ENCODE peak calls at places on chromosomes 4 and X, in nine cellular contexts. One of them, this sample, is unnamed.

GRCh38 chr4:54277691-54278090 is 48.6 kb downstream of the PDGFRA start:
- DNase-seq in NT2/D1: no peak
- DNase-seq in T47D: no peak
- DNase-seq in glutamatergic neuron: no peak
- DNase-seq in AG04449: no peak
- DNase-seq in breast epithelium: no peak
- DNase-seq in NCI-H1092: no peak
- DNase-seq in mesenteric fat pad: no peak
- DNase-seq in RWPE1: peak; percentile 68
- DNase-seq in this sample: peak; percentile 34

GRCh38 chr4:24059839-24060238 is 170.0 kb upstream of the PPARGC1A start:
- DNase-seq in AG04449: no peak
- DNase-seq in NCI-H1092: no peak
- DNase-seq in NT2/D1: no peak
- DNase-seq in RWPE1: no peak
- DNase-seq in glutamatergic neuron: no peak
- DNase-seq in breast epithelium: no peak
- DNase-seq in mesenteric fat pad: no peak
- DNase-seq in T47D: no peak
- DNase-seq in this sample: no peak

GRCh38 chr4:130026185-130026584 is 930.2 kb downstream of the C4orf33 start:
- DNase-seq in AG04449: no peak
- DNase-seq in mesenteric fat pad: no peak
- DNase-seq in RWPE1: no peak
- DNase-seq in breast epithelium: no peak
- DNase-seq in NCI-H1092: peak; percentile 86
- DNase-seq in glutamatergic neuron: no peak
- DNase-seq in T47D: no peak
- DNase-seq in NT2/D1: peak; percentile 90
- DNase-seq in this sample: no peak

GRCh38 chr4:171484681-171485080 is 328.5 kb upstream of the GALNTL6 start:
- DNase-seq in NCI-H1092: no peak
- DNase-seq in T47D: no peak
- DNase-seq in breast epithelium: no peak
- DNase-seq in NT2/D1: no peak
- DNase-seq in RWPE1: no peak
- DNase-seq in mesenteric fat pad: no peak
- DNase-seq in AG04449: no peak
- DNase-seq in glutamatergic neuron: no peak
- DNase-seq in this sample: peak; percentile 6

GRCh38 chr4:87071401-87071800 is 136.6 kb downstream of the AFF1 start:
- DNase-seq in breast epithelium: no peak
- DNase-seq in NT2/D1: no peak
- DNase-seq in RWPE1: no peak
- DNase-seq in AG04449: no peak
- DNase-seq in glutamatergic neuron: no peak
- DNase-seq in mesenteric fat pad: no peak
- DNase-seq in NCI-H1092: peak; percentile 21
- DNase-seq in T47D: no peak
- DNase-seq in this sample: no peak

GRCh38 chr4:8502836-8503585 is 62.4 kb downstream of the TRMT44 start:
- DNase-seq in glutamatergic neuron: no peak
- DNase-seq in breast epithelium: no peak
- DNase-seq in NCI-H1092: no peak
- DNase-seq in mesenteric fat pad: no peak
- DNase-seq in AG04449: no peak
- DNase-seq in NT2/D1: peak; percentile 51
- DNase-seq in T47D: no peak
- DNase-seq in RWPE1: no peak
- DNase-seq in this sample: no peak

GRCh38 chrX:85375333-85375738 is 4.1 kb downstream of the POF1B start:
- DNase-seq in T47D: no peak
- DNase-seq in RWPE1: no peak
- DNase-seq in AG04449: no peak
- DNase-seq in glutamatergic neuron: no peak
- DNase-seq in mesenteric fat pad: no peak
- DNase-seq in NT2/D1: no peak
- DNase-seq in breast epithelium: no peak
- DNase-seq in NCI-H1092: no peak
- DNase-seq in this sample: no peak

GRCh38 chr4:151811403-151811802 is 50.6 kb upstream of the GATB start:
- DNase-seq in NT2/D1: no peak
- DNase-seq in mesenteric fat pad: no peak
- DNase-seq in AG04449: no peak
- DNase-seq in NCI-H1092: no peak
- DNase-seq in glutamatergic neuron: no peak
- DNase-seq in RWPE1: no peak
- DNase-seq in T47D: no peak
- DNase-seq in breast epithelium: no peak
- DNase-seq in this sample: no peak

This sample was measured in COLO829.